ENCODE peak calls at places on chromosome 6, in six cellular contexts. N is PC-3; T is A673; I is ovary; X is OCI-LY7; G is CD8-positive, alpha-beta memory T cell. S is an unnamed sample.
A peak's percentile ranks its signal among the peaks of the same experiment; 100 is the strongest.

GRCh38 chr6:7933794-7934193 is 23.2 kb upstream of the TXNDC5 start:
- DNase-seq in I (no peak), X (peak; percentile 18), T (no peak), N (no peak), G (no peak), S (peak; percentile 62)

GRCh38 chr6:111823831-111824607 is 49.2 kb downstream of the FYN start:
- DNase-seq in X (no peak), T (no peak), N (peak; percentile 50), G (no peak), I (no peak), S (no peak)

GRCh38 chr6:87945181-87945580 is 102.5 kb upstream of the SPACA1 start:
- DNase-seq in I (no peak), G (no peak), X (no peak), N (no peak), T (no peak), S (no peak)

GRCh38 chr6:68876792-68877493 is 241.9 kb downstream of the ADGRB3 start:
- DNase-seq in I (no peak), G (no peak), T (peak; percentile 61), X (peak; percentile 34), N (peak; percentile 35), S (peak; percentile 3)

GRCh38 chr6:20455175-20456075 is 53.7 kb downstream of the E2F3 start:
- DNase-seq in G (no peak), X (no peak), T (no peak), I (no peak), N (peak; percentile 76), S (no peak)

GRCh38 chr6:137690029-137690428 is 177.0 kb upstream of the TNFAIP3 start:
- DNase-seq in X (no peak), N (no peak), T (no peak), I (no peak), G (no peak), S (no peak)

GRCh38 chr6:158797331-158798202 is 21.6 kb downstream of the EZR start:
- DNase-seq in X (no peak), G (no peak), T (no peak), N (no peak), I (no peak), S (no peak)

GRCh38 chr6:66376021-66376420 is 669.0 kb upstream of the EYS start:
- DNase-seq in X (no peak), I (no peak), N (peak; percentile 5), T (no peak), G (no peak), S (no peak)

DNA sequence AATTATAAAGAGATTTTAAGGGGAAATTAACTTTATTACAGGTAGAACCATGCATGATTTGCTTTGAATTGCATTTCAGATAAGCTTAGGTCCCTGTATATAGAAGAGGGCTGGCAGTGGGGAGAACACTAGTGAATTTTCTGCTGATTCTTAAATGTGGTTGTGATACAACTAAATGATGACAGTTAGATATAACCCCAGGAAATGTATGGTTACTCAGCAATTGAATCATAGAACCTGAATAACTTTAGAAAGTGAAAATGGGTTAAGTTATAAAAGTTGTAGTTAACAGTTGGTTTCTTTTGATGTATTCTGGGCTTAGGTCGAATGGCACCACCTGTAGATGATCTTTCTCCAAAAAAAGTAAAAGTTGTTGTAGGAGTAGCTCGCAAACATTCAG is 70.1 kb downstream of the PHF3 start:
- DNase-seq in X (no peak), N (no peak), G (no peak), I (no peak), T (no peak), S (no peak)
- H3K36me3 ChIP-seq in X (peaks cover 99% of the 10 kb centered on the region), N (peaks cover 16% of the 10 kb centered on the region), G (peaks cover 35% of the 10 kb centered on the region), I (no peaks in the 10 kb centered on the region), T (peaks cover 78% of the 10 kb centered on the region), S (peaks cover 6% of the 10 kb centered on the region)

DNA sequence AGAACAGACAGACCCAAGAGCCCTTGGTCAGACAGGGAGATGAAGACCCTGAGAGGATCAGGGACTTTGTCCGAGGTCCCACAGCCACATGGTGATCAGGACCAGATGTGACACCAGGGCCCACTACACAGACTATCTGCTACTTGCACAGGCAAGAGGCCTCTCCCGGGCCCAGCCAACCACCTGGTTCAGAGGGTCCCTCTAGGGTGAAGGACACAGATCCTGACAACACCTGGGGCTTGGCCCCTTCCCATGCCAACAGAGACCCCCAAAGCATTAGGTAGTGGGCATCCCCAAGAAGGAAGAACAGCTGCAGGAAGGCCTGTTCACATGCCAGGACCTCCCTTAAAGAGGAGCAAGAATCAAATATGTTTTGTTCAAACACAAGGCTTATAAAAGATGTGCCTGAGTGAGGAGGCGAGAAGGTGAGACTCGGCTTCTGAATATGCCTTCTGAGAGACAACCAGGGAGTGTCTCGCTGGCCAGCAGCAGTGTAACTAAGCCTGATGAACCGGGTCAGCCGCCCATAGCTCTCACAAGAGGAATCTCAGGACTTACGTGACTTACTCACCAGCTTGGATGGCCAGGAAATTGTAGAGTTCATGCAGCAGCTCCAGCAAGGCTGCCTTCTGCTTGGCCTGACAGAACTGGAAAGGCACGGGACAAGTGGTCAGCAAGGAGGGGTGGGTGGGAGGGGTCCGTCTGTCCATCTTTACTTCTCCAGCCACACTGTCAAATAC is 5.0 kb downstream of the LEMD2 start:
- DNase-seq in G (no peak), X (no peak), N (no peak), I (no peak), T (no peak), S (no peak)
- H3K36me3 ChIP-seq in G (peaks cover 58% of the 10 kb centered on the region), X (peaks cover 77% of the 10 kb centered on the region), N (peaks cover 42% of the 10 kb centered on the region), I (no peaks in the 10 kb centered on the region), T (peaks cover 60% of the 10 kb centered on the region), S (peaks cover 28% of the 10 kb centered on the region)

GRCh38 chr6:168601101-168601500 is 160.1 kb downstream of the SMOC2 start:
- DNase-seq in X (no peak), N (no peak), T (no peak), G (no peak), I (no peak), S (no peak)
- H3K36me3 ChIP-seq in X (no peaks in the 10 kb centered on the region), N (no peaks in the 10 kb centered on the region), T (no peaks in the 10 kb centered on the region), G (no peaks in the 10 kb centered on the region), I (no peaks in the 10 kb centered on the region), S (no peaks in the 10 kb centered on the region)

DNA sequence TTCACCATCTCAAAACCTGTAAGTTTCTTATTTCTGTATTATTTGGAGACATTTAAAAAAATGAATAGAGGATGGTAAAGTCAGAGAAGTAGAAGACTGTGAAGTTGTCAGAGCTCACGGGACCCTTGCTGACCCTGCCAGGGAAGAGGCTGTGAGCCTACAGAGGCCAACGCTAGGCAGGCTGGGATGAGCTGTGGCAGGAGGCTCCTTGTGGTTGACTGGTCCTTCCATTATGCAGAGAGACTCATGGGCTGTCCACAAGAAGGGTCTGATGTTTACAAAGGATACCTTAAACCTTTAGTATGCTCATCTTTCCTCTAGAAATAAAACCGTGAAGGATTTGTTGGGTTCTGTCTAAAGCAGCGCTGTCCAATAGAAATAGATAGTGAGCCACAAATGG is 42.9 kb downstream of the DUSP22 start:
- DNase-seq in I (no peak), G (no peak), N (no peak), X (no peak), T (no peak), S (no peak)
- H3K36me3 ChIP-seq in I (no peaks in the 10 kb centered on the region), G (no peaks in the 10 kb centered on the region), N (no peaks in the 10 kb centered on the region), X (peaks cover 39% of the 10 kb centered on the region), T (no peaks in the 10 kb centered on the region), S (peaks cover 5% of the 10 kb centered on the region)

DNA sequence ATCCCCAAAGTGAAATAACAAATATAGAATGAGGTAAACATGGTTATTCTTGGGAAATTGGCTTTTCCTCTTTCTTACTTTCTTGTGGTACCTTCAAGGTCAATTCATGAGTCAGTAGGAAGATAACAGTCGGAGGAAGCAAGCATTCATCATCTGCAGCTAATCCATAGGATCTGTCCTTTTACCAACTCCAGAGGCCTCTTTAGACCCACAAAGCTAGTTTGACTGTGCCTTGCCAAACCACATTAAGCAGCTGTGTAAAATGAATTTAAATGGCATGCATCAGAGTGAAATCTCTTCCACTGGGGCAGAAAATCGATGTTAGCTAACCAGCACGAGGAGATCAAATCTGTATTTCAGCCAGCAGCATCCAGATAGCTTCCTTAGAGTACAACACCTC is 171.3 kb downstream of the TMEM242 start:
- DNase-seq in G (no peak), X (no peak), T (peak; percentile 28), N (peak; percentile 22), I (no peak), S (no peak)
- H3K36me3 ChIP-seq in G (peaks cover 9% of the 10 kb centered on the region), X (peaks cover 51% of the 10 kb centered on the region), T (no peaks in the 10 kb centered on the region), N (peaks cover 3% of the 10 kb centered on the region), I (no peaks in the 10 kb centered on the region), S (peaks cover 23% of the 10 kb centered on the region)

GRCh38 chr6:36924778-36925396 is 29.7 kb upstream of the PI16 start:
- DNase-seq in N (no peak), I (no peak), T (no peak), X (no peak), G (no peak), S (no peak)
- H3K36me3 ChIP-seq in N (no peaks in the 10 kb centered on the region), I (no peaks in the 10 kb centered on the region), T (no peaks in the 10 kb centered on the region), X (peaks cover 16% of the 10 kb centered on the region), G (peaks cover 6% of the 10 kb centered on the region), S (peaks cover 3% of the 10 kb centered on the region)

GRCh38 chr6:26640806-26641205 is 18.7 kb downstream of the ZNF322 start:
- DNase-seq in I (no peak), X (no peak), T (no peak), G (no peak), N (no peak), S (no peak)
- H3K36me3 ChIP-seq in I (no peaks in the 10 kb centered on the region), X (peaks cover 72% of the 10 kb centered on the region), T (peaks cover 53% of the 10 kb centered on the region), G (peaks cover 38% of the 10 kb centered on the region), N (peaks cover 69% of the 10 kb centered on the region), S (peaks cover 15% of the 10 kb centered on the region)

GRCh38 chr6:75124983-75125382 is 80.9 kb downstream of the COL12A1 start:
- DNase-seq in T (no peak), X (no peak), N (no peak), G (no peak), I (no peak), S (no peak)
- H3K36me3 ChIP-seq in T (no peaks in the 10 kb centered on the region), X (no peaks in the 10 kb centered on the region), N (no peaks in the 10 kb centered on the region), G (no peaks in the 10 kb centered on the region), I (no peaks in the 10 kb centered on the region), S (no peaks in the 10 kb centered on the region)

GRCh38 chr6:32976334-32977069 is 8.1 kb downstream of the BRD2 start:
- DNase-seq in G (no peak), T (no peak), X (no peak), N (no peak), I (no peak), S (no peak)
- H3K36me3 ChIP-seq in G (peaks cover 75% of the 10 kb centered on the region), T (peaks cover 94% of the 10 kb centered on the region), X (peaks cover 97% of the 10 kb centered on the region), N (peaks cover 92% of the 10 kb centered on the region), I (peaks cover 3% of the 10 kb centered on the region), S (peaks cover 75% of the 10 kb centered on the region)

S was measured in GM06990.